ENCODE peak calls at places on chromosomes 12 and 14, in six cellular contexts. Z is suprapubic skin; X is H54; K is CD8-positive, alpha-beta T cell; E is cardiac fibroblast; H is activated T-cell treated with anti-CD3 and anti-CD28 coated beads for 24 hours. N is an unnamed sample.

GRCh38 chr14:58299665-58300202 is 1.4 kb downstream of the ARID4A start:
- DNase-seq in Z (no peak), X (no peak), K (no peak), E (peak), H (no peak), N (no peak)

GRCh38 chr12:20142295-20142694 is 226.0 kb upstream of the PDE3A start:
- DNase-seq in Z (no peak), X (no peak), K (no peak), E (no peak), H (no peak), N (no peak)

GRCh38 chr12:77687346-77687745 is 143.3 kb upstream of the NAV3 start:
- DNase-seq in Z (no peak), X (no peak), K (no peak), E (peak), H (no peak), N (no peak)

GRCh38 chr12:105741786-105742566 is 396.8 kb downstream of the NUAK1 start:
- DNase-seq in Z (no peak), X (no peak), K (no peak), E (peak), H (no peak), N (no peak)

GRCh38 chr14:23910081-23910875 is 43.3 kb upstream of the DHRS4 start:
- DNase-seq in Z (no peak), X (peak), K (no peak), E (peak), H (no peak), N (no peak)

GRCh38 chr12:20560935-20561334 is 134.2 kb upstream of the SLCO1C1 start:
- DNase-seq in Z (no peak), X (no peak), K (no peak), E (no peak), H (no peak), N (no peak)

GRCh38 chr14:54564071-54564798 is 2.7 kb upstream of the SAMD4A start:
- DNase-seq in Z (no peak), X (no peak), K (no peak), E (peak), H (no peak), N (peak)

GRCh38 chr12:98490491-98491453 is 24.6 kb upstream of the TMPO start:
- DNase-seq in Z (peak), X (peak), K (peak), E (peak), H (peak), N (peak)